ENCODE peak calls at places on chromosomes 2 and 18, in six cellular contexts. C is heart left ventricle, P is GM23338, D is esophagus squamous epithelium, E is tibial nerve, Z is Panc1. S is an unnamed sample.

GRCh38 chr2:78318275-78318674 is 707.2 kb upstream of the REG3G start:
- DNase-seq in P (peak; percentile 24), E (no peak), D (no peak), Z (no peak), C (no peak), S (no peak)

GRCh38 chr18:24446953-24447537 is 13.4 kb upstream of the HRH4 start:
- DNase-seq in Z (no peak), D (no peak), E (no peak), C (no peak), P (peak; percentile 21), S (no peak)

GRCh38 chr2:16686641-16687040 is 21.0 kb upstream of the CYRIA start:
- DNase-seq in C (no peak), D (no peak), P (no peak), E (no peak), Z (no peak), S (no peak)

GRCh38 chr2:234289789-234290188 is 207.1 kb downstream of the ARL4C start:
- DNase-seq in E (no peak), Z (no peak), C (no peak), D (no peak), P (no peak), S (peak; percentile 74)

GRCh38 chr2:206693399-206694137 is 24.6 kb downstream of the DYTN start:
- DNase-seq in C (no peak), E (peak; percentile 76), Z (peak; percentile 47), D (no peak), P (peak; percentile 88), S (peak; percentile 26)

GRCh38 chr2:54838585-54839035 is 115.1 kb downstream of the EML6 start:
- DNase-seq in Z (peak; percentile 80), D (no peak), P (peak; percentile 78), E (peak; percentile 83), C (peak; percentile 58), S (peak; percentile 23)

GRCh38 chr2:102297891-102298290 is 13.5 kb upstream of the IL1RL1 start:
- DNase-seq in D (no peak), E (no peak), Z (no peak), P (no peak), C (no peak), S (no peak)

GRCh38 chr2:116911520-116911919 is 903.0 kb upstream of the DDX18 start:
- DNase-seq in Z (no peak), E (no peak), C (no peak), P (no peak), D (no peak), S (no peak)

GRCh38 chr2:48292429-48292828 is 237.5 kb upstream of the STON1 start:
- DNase-seq in P (no peak), Z (no peak), C (no peak), E (no peak), D (no peak), S (no peak)

GRCh38 chr2:101520246-101520645 is 45.3 kb upstream of the RFX8 start:
- DNase-seq in C (no peak), Z (no peak), E (no peak), D (no peak), P (no peak), S (no peak)

GRCh38 chr2:56449449-56449860 is 265.7 kb downstream of the CCDC85A start:
- DNase-seq in E (no peak), P (peak; percentile 44), D (no peak), Z (no peak), C (no peak), S (no peak)

GRCh38 chr18:79387214-79387613 is 8.5 kb upstream of the NFATC1 start:
- DNase-seq in D (no peak), C (no peak), Z (no peak), P (no peak), E (no peak), S (no peak)

GRCh38 chr2:144364988-144365738 is 154.8 kb downstream of the ZEB2 start:
- DNase-seq in E (no peak), C (no peak), P (no peak), D (no peak), Z (no peak), S (peak; percentile 53)

GRCh38 chr2:156456616-156457015 is 20.4 kb downstream of the GPD2 start:
- DNase-seq in D (no peak), C (no peak), E (no peak), P (no peak), Z (no peak), S (peak; percentile 65)

GRCh38 chr18:9000736-9001135 is 101.8 kb upstream of the NDUFV2 start:
- DNase-seq in C (no peak), Z (no peak), E (no peak), P (no peak), D (no peak), S (no peak)

GRCh38 chr18:9719421-9719981 is 11.4 kb downstream of the RAB31 start:
- DNase-seq in P (no peak), Z (peak; percentile 69), C (no peak), D (no peak), E (no peak), S (no peak)

GRCh38 chr2:205806126-205806905 is 124.0 kb downstream of the NRP2 start:
- DNase-seq in P (no peak), Z (no peak), E (no peak), C (no peak), D (no peak), S (peak; percentile 12)

GRCh38 chr2:42962521-42962953 is 170.2 kb upstream of the HAAO start:
- DNase-seq in P (no peak), Z (no peak), C (no peak), E (no peak), D (no peak), S (no peak)

GRCh38 chr2:241978670-241979069 is 109.1 kb downstream of the RTP5 start:
- DNase-seq in D (no peak), P (no peak), C (no peak), Z (no peak), E (no peak), S (no peak)

GRCh38 chr2:240795916-240796510 is 24.0 kb downstream of the KIF1A start:
- DNase-seq in D (no peak), C (no peak), Z (no peak), E (no peak), P (no peak), S (no peak)

GRCh38 chr2:240793313-240794177 is 26.5 kb downstream of the KIF1A start:
- DNase-seq in E (no peak), Z (no peak), D (no peak), C (no peak), P (no peak), S (no peak)

GRCh38 chr2:240795468-240795867 is 24.6 kb downstream of the KIF1A start:
- DNase-seq in P (no peak), C (no peak), E (no peak), D (no peak), Z (no peak), S (no peak)

GRCh38 chr2:240792658-240793312 is 27.2 kb downstream of the KIF1A start:
- DNase-seq in Z (no peak), D (no peak), E (no peak), P (no peak), C (no peak), S (no peak)

DNA sequence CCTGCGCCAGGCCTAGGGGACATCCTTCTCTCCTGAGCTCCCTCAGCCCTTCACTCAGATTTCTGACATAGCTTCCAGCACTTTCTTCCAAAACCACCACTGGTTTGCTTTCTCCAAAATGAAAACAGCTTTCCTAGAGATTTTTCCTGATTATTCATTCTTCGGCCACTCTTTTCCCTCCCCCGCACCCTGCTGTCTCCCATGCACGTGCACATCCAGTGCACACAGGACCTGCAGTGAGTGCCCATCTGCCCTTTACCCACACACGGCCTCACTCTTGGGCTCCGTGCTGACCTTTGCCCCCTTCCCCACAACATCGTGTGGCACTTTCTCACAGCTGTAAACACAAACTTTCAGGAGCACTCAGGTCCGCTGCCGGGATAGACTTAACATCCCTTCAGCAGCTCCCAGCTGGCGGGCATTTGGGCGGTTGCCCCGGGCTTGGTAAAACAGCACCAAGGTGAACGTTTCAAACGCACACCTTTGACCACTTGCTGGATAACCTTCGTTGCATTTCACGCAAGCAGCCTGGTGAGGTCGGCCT is 25.8 kb downstream of the KIF1A start:
- DNase-seq in Z (no peak), P (no peak), C (no peak), D (no peak), E (no peak), S (no peak)
- H3K27me3 ChIP-seq in Z (no peaks in the 10 kb centered on the region), P (no peaks in the 10 kb centered on the region), C (no peaks in the 10 kb centered on the region), D (peaks cover 51% of the 10 kb centered on the region), E (no peaks in the 10 kb centered on the region), S (no peaks in the 10 kb centered on the region)

DNA sequence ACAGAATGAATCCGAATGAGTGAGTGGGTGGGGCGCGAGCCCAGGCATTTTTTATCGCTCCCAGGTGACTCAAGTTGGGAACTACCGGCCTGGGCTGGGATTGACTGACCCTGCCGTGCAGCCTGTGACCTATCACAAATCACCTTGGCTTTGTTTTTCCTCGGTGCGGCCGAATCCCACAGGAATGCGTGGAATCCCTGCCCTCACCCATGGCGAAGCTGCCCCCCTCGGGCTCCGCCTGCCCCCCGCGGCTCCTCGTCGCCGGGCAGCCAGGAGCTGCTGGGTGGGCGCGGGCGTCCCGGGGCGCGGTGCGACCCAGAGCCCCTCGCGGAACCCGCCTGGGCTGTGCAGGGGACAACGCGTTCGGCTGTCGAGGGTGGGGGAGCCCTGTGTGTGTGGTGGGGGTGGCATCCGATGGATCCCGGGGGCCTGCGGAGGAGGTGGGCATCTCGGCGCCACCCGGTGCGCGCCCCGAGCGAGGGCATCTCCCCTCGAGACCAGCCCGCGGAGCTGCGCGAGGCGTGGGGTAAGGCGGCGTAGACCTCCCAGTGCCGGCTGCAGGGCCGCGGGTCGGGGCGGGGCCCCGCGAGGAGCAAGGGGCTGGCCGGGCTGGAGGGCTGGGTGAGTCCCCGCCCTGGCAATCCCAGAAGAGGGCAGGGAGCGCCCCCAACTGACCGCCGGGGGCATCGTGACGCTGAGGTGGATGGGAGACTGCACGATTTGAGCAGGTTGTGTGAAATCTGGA is 16.5 kb downstream of the B3GNT7 start:
- DNase-seq in D (peak; percentile 18), C (peak; percentile 78), P (peak; percentile 95), E (peak; percentile 87), Z (peak; percentile 57), S (peak; percentile 84)
- TF ChIP-seq CTCF in D (peak; percentile 64), C (peak; percentile 85), P (peak; percentile 93), E (peak; percentile 84), Z (peak; percentile 98), S (peak; percentile 96)

GRCh38 chr2:45005261-45006002 is 3.8 kb downstream of the SIX2 start:
- DNase-seq in E (no peak), D (no peak), P (peak; percentile 34), Z (no peak), C (no peak), S (no peak)
- H3K27me3 ChIP-seq in E (no peaks in the 10 kb centered on the region), D (peaks cover 100% of the 10 kb centered on the region), P (peaks cover 95% of the 10 kb centered on the region), Z (peaks cover 5% of the 10 kb centered on the region), C (peaks cover 62% of the 10 kb centered on the region), S (peaks cover 93% of the 10 kb centered on the region)

DNA sequence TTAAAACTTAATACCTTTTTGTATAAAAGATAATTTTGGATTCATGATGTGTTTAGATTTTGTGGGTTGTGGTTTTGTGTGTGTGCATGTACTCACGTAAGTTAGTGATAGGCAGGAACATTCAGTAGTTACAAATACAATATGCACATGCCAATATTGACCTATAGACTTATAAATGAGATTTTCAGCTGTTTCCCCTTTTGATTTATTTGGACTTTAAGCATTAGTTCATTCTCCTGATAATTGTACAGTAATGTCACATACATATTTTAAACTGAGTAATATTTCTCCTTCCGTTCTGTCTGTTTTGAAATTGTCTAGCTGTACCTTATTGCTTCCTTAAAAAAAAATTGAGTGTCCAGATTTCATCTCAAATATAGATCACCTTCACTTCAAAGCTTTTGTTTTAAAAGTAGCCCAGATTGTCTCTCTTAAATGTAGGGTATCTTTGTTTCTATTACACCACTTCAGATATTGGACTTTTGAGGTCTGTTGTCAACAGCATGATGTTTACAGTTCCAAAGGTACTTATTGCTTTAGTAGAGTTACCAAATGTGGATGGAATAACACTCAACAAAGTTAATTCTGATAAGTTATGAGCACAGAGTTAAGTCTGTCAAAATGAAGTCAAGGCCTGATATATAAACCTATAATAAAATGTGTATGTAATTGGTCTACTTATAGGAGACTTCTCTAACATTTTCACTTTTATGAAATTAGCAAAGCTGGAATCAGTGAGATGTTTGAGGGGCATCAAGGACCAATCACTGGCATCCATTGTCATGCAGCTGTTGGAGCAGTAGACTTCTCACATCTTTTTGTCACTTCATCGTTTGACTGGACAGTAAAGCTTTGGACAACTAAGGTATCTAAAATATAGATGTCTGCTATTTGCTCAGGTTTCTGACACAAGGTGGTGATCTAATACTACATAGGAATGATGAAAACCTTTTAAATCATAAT is 42.0 kb downstream of the DYNC1I2 start:
- DNase-seq in C (no peak), Z (no peak), D (no peak), E (no peak), P (no peak), S (no peak)
- TF ChIP-seq CTCF in C (no peak), Z (no peak), D (no peak), E (no peak), P (no peak), S (no peak)